ENCODE peak calls at places on chromosomes 1 and 21, in seven cellular contexts. One of them, this sample, is unnamed.

GRCh38 chr1:201649776-201650607 is 111.1 kb downstream of the NAV1 start:
- DNase-seq in ovary: peak; percentile 63
- DNase-seq in endodermal cell: peak; percentile 91
- DNase-seq in stimulated activated CD8-positive, alpha-beta memory T cell treated with anti-CD3 and anti-CD28 coated beads, Interleukin-4, amount 100 ng/mL, for 24 hours: no peak
- DNase-seq in left ventricle myocardium inferior: peak; percentile 88
- DNase-seq in hepatic stellate cell: peak; percentile 64
- DNase-seq in H7: peak; percentile 94
- DNase-seq in this sample: no peak

GRCh38 chr1:117815105-117815812 is 114.2 kb downstream of the GDAP2 start:
- DNase-seq in hepatic stellate cell: no peak
- DNase-seq in ovary: no peak
- DNase-seq in left ventricle myocardium inferior: no peak
- DNase-seq in stimulated activated CD8-positive, alpha-beta memory T cell treated with anti-CD3 and anti-CD28 coated beads, Interleukin-4, amount 100 ng/mL, for 24 hours: no peak
- DNase-seq in H7: no peak
- DNase-seq in endodermal cell: no peak
- DNase-seq in this sample: no peak

GRCh38 chr1:46477153-46477929 is 12.3 kb upstream of the DMBX1 start:
- DNase-seq in H7: peak; percentile 94
- DNase-seq in endodermal cell: peak; percentile 93
- DNase-seq in ovary: peak; percentile 36
- DNase-seq in stimulated activated CD8-positive, alpha-beta memory T cell treated with anti-CD3 and anti-CD28 coated beads, Interleukin-4, amount 100 ng/mL, for 24 hours: peak; percentile 65
- DNase-seq in left ventricle myocardium inferior: peak; percentile 70
- DNase-seq in hepatic stellate cell: peak; percentile 83
- DNase-seq in this sample: peak; percentile 80

GRCh38 chr1:35112668-35113067 is 33.5 kb downstream of the ZMYM1 start:
- DNase-seq in H7: no peak
- DNase-seq in hepatic stellate cell: no peak
- DNase-seq in left ventricle myocardium inferior: no peak
- DNase-seq in ovary: no peak
- DNase-seq in stimulated activated CD8-positive, alpha-beta memory T cell treated with anti-CD3 and anti-CD28 coated beads, Interleukin-4, amount 100 ng/mL, for 24 hours: no peak
- DNase-seq in endodermal cell: no peak
- DNase-seq in this sample: peak; percentile 27

GRCh38 chr1:2946291-2946690 is 75.0 kb upstream of the ACTRT2 start:
- DNase-seq in endodermal cell: no peak
- DNase-seq in hepatic stellate cell: no peak
- DNase-seq in ovary: no peak
- DNase-seq in left ventricle myocardium inferior: no peak
- DNase-seq in stimulated activated CD8-positive, alpha-beta memory T cell treated with anti-CD3 and anti-CD28 coated beads, Interleukin-4, amount 100 ng/mL, for 24 hours: no peak
- DNase-seq in H7: no peak
- DNase-seq in this sample: no peak

GRCh38 chr1:154186177-154186576 is 5.7 kb downstream of the TPM3 start:
- DNase-seq in left ventricle myocardium inferior: peak; percentile 36
- DNase-seq in hepatic stellate cell: peak; percentile 35
- DNase-seq in H7: peak; percentile 65
- DNase-seq in endodermal cell: peak; percentile 87
- DNase-seq in ovary: no peak
- DNase-seq in stimulated activated CD8-positive, alpha-beta memory T cell treated with anti-CD3 and anti-CD28 coated beads, Interleukin-4, amount 100 ng/mL, for 24 hours: peak; percentile 55
- DNase-seq in this sample: peak; percentile 88

GRCh38 chr1:117537291-117537920 is 68.4 kb upstream of the TENT5C start:
- DNase-seq in hepatic stellate cell: no peak
- DNase-seq in H7: peak; percentile 61
- DNase-seq in endodermal cell: peak; percentile 78
- DNase-seq in stimulated activated CD8-positive, alpha-beta memory T cell treated with anti-CD3 and anti-CD28 coated beads, Interleukin-4, amount 100 ng/mL, for 24 hours: no peak
- DNase-seq in ovary: no peak
- DNase-seq in left ventricle myocardium inferior: no peak
- DNase-seq in this sample: no peak

GRCh38 chr21:46562964-46563607 is 41.8 kb downstream of the S100B start:
- DNase-seq in stimulated activated CD8-positive, alpha-beta memory T cell treated with anti-CD3 and anti-CD28 coated beads, Interleukin-4, amount 100 ng/mL, for 24 hours: no peak
- DNase-seq in ovary: no peak
- DNase-seq in H7: no peak
- DNase-seq in left ventricle myocardium inferior: no peak
- DNase-seq in endodermal cell: no peak
- DNase-seq in hepatic stellate cell: no peak
- DNase-seq in this sample: no peak

GRCh38 chr1:116356673-116357072 is 16.4 kb upstream of the ATP1A1 start:
- DNase-seq in H7: no peak
- DNase-seq in hepatic stellate cell: no peak
- DNase-seq in endodermal cell: no peak
- DNase-seq in stimulated activated CD8-positive, alpha-beta memory T cell treated with anti-CD3 and anti-CD28 coated beads, Interleukin-4, amount 100 ng/mL, for 24 hours: no peak
- DNase-seq in left ventricle myocardium inferior: no peak
- DNase-seq in ovary: no peak
- DNase-seq in this sample: no peak

GRCh38 chr1:213669964-213670691 is 317.6 kb upstream of the PROX1 start:
- DNase-seq in endodermal cell: peak; percentile 90
- DNase-seq in left ventricle myocardium inferior: no peak
- DNase-seq in stimulated activated CD8-positive, alpha-beta memory T cell treated with anti-CD3 and anti-CD28 coated beads, Interleukin-4, amount 100 ng/mL, for 24 hours: no peak
- DNase-seq in H7: peak; percentile 73
- DNase-seq in ovary: no peak
- DNase-seq in hepatic stellate cell: no peak
- DNase-seq in this sample: no peak

GRCh38 chr1:208043690-208044089 is 132.8 kb upstream of the CD34 start:
- DNase-seq in hepatic stellate cell: no peak
- DNase-seq in ovary: peak; percentile 87
- DNase-seq in endodermal cell: no peak
- DNase-seq in stimulated activated CD8-positive, alpha-beta memory T cell treated with anti-CD3 and anti-CD28 coated beads, Interleukin-4, amount 100 ng/mL, for 24 hours: no peak
- DNase-seq in H7: no peak
- DNase-seq in left ventricle myocardium inferior: peak; percentile 52
- DNase-seq in this sample: no peak

GRCh38 chr1:168488153-168488552 is 55.6 kb downstream of the XCL2 start:
- DNase-seq in endodermal cell: no peak
- DNase-seq in left ventricle myocardium inferior: peak; percentile 60
- DNase-seq in hepatic stellate cell: no peak
- DNase-seq in ovary: peak; percentile 57
- DNase-seq in stimulated activated CD8-positive, alpha-beta memory T cell treated with anti-CD3 and anti-CD28 coated beads, Interleukin-4, amount 100 ng/mL, for 24 hours: no peak
- DNase-seq in H7: no peak
- DNase-seq in this sample: no peak